ENCODE peak calls at places on chromosome 2, in ten cellular contexts. Y is stimulated activated CD4-positive, alpha-beta T cell treated with anti-CD3 and anti-CD28 coated beads, Interleukin-1b, Interleukin-23, amount 100 ng/mL, for 1 hour; M is endothelial cell; Z is activated CD4-positive, CD25-positive, alpha-beta regulatory T cell treated with anti-CD3 and anti-CD28 coated beads, Interleukin-2, amount 50 U/mL, for 72 hours; R is GM23248; Q is CD8-positive, alpha-beta memory T cell; W is astrocyte of the spinal cord; B is GM23338; N is activated naive CD4-positive, alpha-beta T cell treated with anti-CD3 and anti-CD28 coated beads, Interleukin-2, amount 10 ng/mL, durations not matched to agents 7 days and 5 days; D is cortex of kidney. H is an unnamed sample.

GRCh38 chr2:45637440-45637839 is 14.0 kb upstream of the PRKCE start:
- DNase-seq in Y (no peak), M (no peak), Z (no peak), R (peak), Q (no peak), W (peak), B (no peak), N (no peak), D (no peak), H (no peak)

GRCh38 chr2:206856474-206856873 is 82.8 kb upstream of the CPO start:
- DNase-seq in Y (no peak), M (no peak), Z (no peak), R (peak), Q (no peak), W (peak), B (no peak), N (no peak), D (no peak), H (peak)

GRCh38 chr2:240951045-240951594 is 45.0 kb downstream of the CROCC2 start:
- DNase-seq in Y (no peak), M (no peak), Z (no peak), R (no peak), Q (no peak), W (no peak), B (no peak), N (no peak), D (no peak), H (no peak)

GRCh38 chr2:62718225-62718822 is 12.8 kb downstream of the EHBP1 start:
- DNase-seq in Y (no peak), M (no peak), Z (no peak), R (no peak), Q (no peak), W (no peak), B (no peak), N (no peak), D (no peak), H (no peak)

GRCh38 chr2:152106464-152106863 is 7.6 kb upstream of the CACNB4 start:
- DNase-seq in Y (no peak), M (no peak), Z (no peak), R (peak), Q (no peak), W (no peak), B (no peak), N (no peak), D (no peak), H (no peak)

GRCh38 chr2:224401641-224402342 is at the start of gene FAM124B:
- DNase-seq in Y (no peak), M (peak), Z (peak), R (peak), Q (no peak), W (peak), B (peak), N (peak), D (no peak), H (no peak)

GRCh38 chr2:150143087-150143536 is 344.4 kb downstream of the RND3 start:
- DNase-seq in Y (no peak), M (no peak), Z (no peak), R (peak), Q (no peak), W (peak), B (no peak), N (no peak), D (no peak), H (no peak)

GRCh38 chr2:155215037-155215707 is 516.7 kb downstream of the KCNJ3 start:
- DNase-seq in Y (no peak), M (no peak), Z (no peak), R (no peak), Q (no peak), W (no peak), B (no peak), N (no peak), D (no peak), H (no peak)

GRCh38 chr2:217798191-217798590 is 204.6 kb downstream of the TNS1 start:
- DNase-seq in Y (no peak), M (no peak), Z (no peak), R (no peak), Q (no peak), W (no peak), B (no peak), N (no peak), D (no peak), H (no peak)

GRCh38 chr2:220940646-220941045 is 631.5 kb downstream of the EPHA4 start:
- DNase-seq in Y (no peak), M (no peak), Z (no peak), R (no peak), Q (no peak), W (no peak), B (no peak), N (no peak), D (no peak), H (no peak)

GRCh38 chr2:187552959-187553681 is 1.1 kb downstream of the TFPI start:
- DNase-seq in Y (no peak), M (no peak), Z (no peak), R (peak), Q (no peak), W (peak), B (no peak), N (no peak), D (no peak), H (no peak)

GRCh38 chr2:36597003-36597531 is 901 bp downstream of the FEZ2 start:
- DNase-seq in Y (no peak), M (no peak), Z (no peak), R (no peak), Q (no peak), W (no peak), B (no peak), N (no peak), D (no peak), H (no peak)

GRCh38 chr2:196783431-196784094 is 15.9 kb downstream of the GTF3C3 start:
- DNase-seq in Y (no peak), M (no peak), Z (no peak), R (peak), Q (no peak), W (peak), B (no peak), N (no peak), D (no peak), H (peak)

GRCh38 chr2:192126912-192127311 is 67.8 kb downstream of the TMEFF2 start:
- DNase-seq in Y (no peak), M (no peak), Z (no peak), R (no peak), Q (no peak), W (no peak), B (no peak), N (no peak), D (no peak), H (no peak)

GRCh38 chr2:221568299-221568698 is 3.8 kb downstream of the EPHA4 start:
- DNase-seq in Y (no peak), M (no peak), Z (no peak), R (no peak), Q (no peak), W (no peak), B (no peak), N (no peak), D (no peak), H (no peak)

GRCh38 chr2:150783896-150784295 is 296.4 kb upstream of the RND3 start:
- DNase-seq in Y (no peak), M (no peak), Z (no peak), R (no peak), Q (no peak), W (no peak), B (no peak), N (no peak), D (no peak), H (no peak)

GRCh38 chr2:237090906-237091305 is 5.2 kb downstream of the COPS8 start:
- DNase-seq in Y (no peak), M (no peak), Z (no peak), R (no peak), Q (no peak), W (peak), B (no peak), N (no peak), D (no peak), H (no peak)

GRCh38 chr2:133498615-133499585 is 69.4 kb downstream of the NCKAP5 start:
- DNase-seq in Y (no peak), M (no peak), Z (no peak), R (no peak), Q (no peak), W (no peak), B (no peak), N (no peak), D (no peak), H (no peak)

GRCh38 chr2:168773719-168774521 is 28.5 kb upstream of the NOSTRIN start:
- DNase-seq in Y (no peak), M (peak), Z (peak), R (peak), Q (no peak), W (peak), B (peak), N (peak), D (no peak), H (peak)

GRCh38 chr2:28435796-28436425 is 43.3 kb downstream of the FOSL2 start:
- DNase-seq in Y (no peak), M (no peak), Z (no peak), R (no peak), Q (no peak), W (no peak), B (no peak), N (no peak), D (no peak), H (no peak)

GRCh38 chr2:173550143-173550542 is 195.5 kb downstream of the CDCA7 start:
- DNase-seq in Y (no peak), M (no peak), Z (no peak), R (peak), Q (no peak), W (peak), B (no peak), N (no peak), D (no peak), H (peak)

GRCh38 chr2:217742837-217743236 is 260.0 kb downstream of the TNS1 start:
- DNase-seq in Y (no peak), M (no peak), Z (no peak), R (no peak), Q (no peak), W (no peak), B (no peak), N (no peak), D (no peak), H (no peak)

GRCh38 chr2:38750011-38750792 is 959 bp downstream of the SRSF7 start:
- DNase-seq in Y (no peak), M (peak), Z (peak), R (peak), Q (peak), W (peak), B (no peak), N (peak), D (no peak), H (peak)

GRCh38 chr2:21559354-21559753 is 435.6 kb downstream of the TDRD15 start:
- DNase-seq in Y (no peak), M (no peak), Z (no peak), R (no peak), Q (no peak), W (no peak), B (no peak), N (no peak), D (no peak), H (no peak)

GRCh38 chr2:10441966-10442365 is 6.2 kb downstream of the ODC1 start:
- DNase-seq in Y (no peak), M (no peak), Z (no peak), R (no peak), Q (no peak), W (no peak), B (no peak), N (peak), D (no peak), H (no peak)

GRCh38 chr2:238928520-238929241 is 80.8 kb downstream of the TWIST2 start:
- DNase-seq in Y (no peak), M (no peak), Z (no peak), R (no peak), Q (no peak), W (no peak), B (no peak), N (no peak), D (no peak), H (no peak)

H was measured in GM03348.